ENCODE peak calls at places on chromosomes 16 and 17, in seven cellular contexts. One of them, this sample, is unnamed.
A peak's percentile ranks its signal among the peaks of the same experiment; 100 is the strongest.

GRCh38 chr16:1681032-1681431 is 3.0 kb downstream of the JPT2 start:
- DNase-seq in mesendoderm: no peak
- DNase-seq in H1: no peak
- DNase-seq in H9: no peak
- DNase-seq in neuronal stem cell: peak; percentile 77
- DNase-seq in mesenchymal stem cell: no peak
- DNase-seq in trophoblast cell: no peak
- DNase-seq in this sample: no peak

GRCh38 chr17:80790021-80790765 is 201.4 kb upstream of the CHMP6 start:
- DNase-seq in mesenchymal stem cell: peak; percentile 78
- DNase-seq in H1: no peak
- DNase-seq in mesendoderm: no peak
- DNase-seq in trophoblast cell: no peak
- DNase-seq in neuronal stem cell: no peak
- DNase-seq in H9: peak; percentile 26
- DNase-seq in this sample: no peak

GRCh38 chr17:61251939-61252865 is 147.4 kb upstream of the TBX2 start:
- DNase-seq in H1: no peak
- DNase-seq in H9: no peak
- DNase-seq in trophoblast cell: peak; percentile 19
- DNase-seq in mesendoderm: no peak
- DNase-seq in neuronal stem cell: no peak
- DNase-seq in mesenchymal stem cell: peak; percentile 100
- DNase-seq in this sample: peak; percentile 99

GRCh38 chr17:48002920-48003685 is 32.2 kb downstream of the CDK5RAP3 start:
- DNase-seq in H9: peak; percentile 79
- DNase-seq in mesendoderm: no peak
- DNase-seq in neuronal stem cell: no peak
- DNase-seq in trophoblast cell: no peak
- DNase-seq in H1: no peak
- DNase-seq in mesenchymal stem cell: no peak
- DNase-seq in this sample: no peak

GRCh38 chr17:6596511-6596910 is 40.2 kb upstream of the PITPNM3 start:
- DNase-seq in H1: no peak
- DNase-seq in mesenchymal stem cell: no peak
- DNase-seq in neuronal stem cell: no peak
- DNase-seq in H9: no peak
- DNase-seq in mesendoderm: no peak
- DNase-seq in trophoblast cell: peak; percentile 25
- DNase-seq in this sample: no peak

GRCh38 chr16:51151435-51151950 is 423 bp upstream of the SALL1 start:
- DNase-seq in H1: no peak
- DNase-seq in mesenchymal stem cell: peak; percentile 93
- DNase-seq in H9: peak; percentile 88
- DNase-seq in neuronal stem cell: peak; percentile 92
- DNase-seq in mesendoderm: peak; percentile 96
- DNase-seq in trophoblast cell: no peak
- DNase-seq in this sample: peak; percentile 70

GRCh38 chr16:17312100-17312732 is 158.5 kb downstream of the XYLT1 start:
- DNase-seq in neuronal stem cell: no peak
- DNase-seq in mesendoderm: no peak
- DNase-seq in H1: no peak
- DNase-seq in mesenchymal stem cell: no peak
- DNase-seq in H9: no peak
- DNase-seq in trophoblast cell: peak; percentile 23
- DNase-seq in this sample: no peak

GRCh38 chr17:72498671-72499210 is 377.9 kb downstream of the SOX9 start:
- DNase-seq in neuronal stem cell: no peak
- DNase-seq in mesenchymal stem cell: no peak
- DNase-seq in H9: no peak
- DNase-seq in H1: no peak
- DNase-seq in mesendoderm: no peak
- DNase-seq in trophoblast cell: no peak
- DNase-seq in this sample: peak; percentile 40

GRCh38 chr17:61511480-61512182 is 59.4 kb downstream of the TBX4 start:
- DNase-seq in mesenchymal stem cell: no peak
- DNase-seq in neuronal stem cell: no peak
- DNase-seq in trophoblast cell: no peak
- DNase-seq in H9: no peak
- DNase-seq in mesendoderm: no peak
- DNase-seq in H1: no peak
- DNase-seq in this sample: no peak

GRCh38 chr17:45640141-45640850 is 143.8 kb upstream of the CRHR1 start:
- DNase-seq in mesendoderm: peak; percentile 86
- DNase-seq in H9: peak; percentile 90
- DNase-seq in neuronal stem cell: peak; percentile 81
- DNase-seq in trophoblast cell: peak; percentile 87
- DNase-seq in H1: peak; percentile 57
- DNase-seq in mesenchymal stem cell: peak; percentile 79
- DNase-seq in this sample: peak; percentile 76

GRCh38 chr17:1043601-1044251 is 46.8 kb downstream of the TIMM22 start:
- DNase-seq in neuronal stem cell: no peak
- DNase-seq in H9: peak; percentile 67
- DNase-seq in trophoblast cell: no peak
- DNase-seq in H1: no peak
- DNase-seq in mesenchymal stem cell: peak; percentile 82
- DNase-seq in mesendoderm: peak; percentile 42
- DNase-seq in this sample: no peak

GRCh38 chr17:45326566-45326965 is 9.7 kb upstream of the MAP3K14 start:
- DNase-seq in neuronal stem cell: no peak
- DNase-seq in mesendoderm: no peak
- DNase-seq in H9: peak; percentile 14
- DNase-seq in mesenchymal stem cell: no peak
- DNase-seq in trophoblast cell: peak; percentile 96
- DNase-seq in H1: no peak
- DNase-seq in this sample: no peak

GRCh38 chr17:50908140-50908859 is 42.1 kb upstream of the TOB1 start:
- DNase-seq in H9: no peak
- DNase-seq in neuronal stem cell: no peak
- DNase-seq in mesenchymal stem cell: no peak
- DNase-seq in trophoblast cell: peak; percentile 6
- DNase-seq in H1: no peak
- DNase-seq in mesendoderm: no peak
- DNase-seq in this sample: no peak

GRCh38 chr16:57194512-57194911 is 8.4 kb downstream of the RSPRY1 start:
- DNase-seq in H9: no peak
- DNase-seq in trophoblast cell: peak; percentile 88
- DNase-seq in H1: no peak
- DNase-seq in mesenchymal stem cell: peak; percentile 95
- DNase-seq in neuronal stem cell: no peak
- DNase-seq in mesendoderm: peak; percentile 26
- DNase-seq in this sample: peak; percentile 94

GRCh38 chr17:39147221-39148185 is 3.9 kb downstream of the PLXDC1 start:
- DNase-seq in trophoblast cell: no peak
- DNase-seq in H1: no peak
- DNase-seq in mesendoderm: no peak
- DNase-seq in H9: no peak
- DNase-seq in neuronal stem cell: no peak
- DNase-seq in mesenchymal stem cell: no peak
- DNase-seq in this sample: no peak

GRCh38 chr17:36926701-36927100 is 10.6 kb upstream of the LHX1 start:
- DNase-seq in mesendoderm: no peak
- DNase-seq in H9: no peak
- DNase-seq in mesenchymal stem cell: no peak
- DNase-seq in trophoblast cell: peak; percentile 68
- DNase-seq in neuronal stem cell: no peak
- DNase-seq in H1: no peak
- DNase-seq in this sample: no peak

DNA sequence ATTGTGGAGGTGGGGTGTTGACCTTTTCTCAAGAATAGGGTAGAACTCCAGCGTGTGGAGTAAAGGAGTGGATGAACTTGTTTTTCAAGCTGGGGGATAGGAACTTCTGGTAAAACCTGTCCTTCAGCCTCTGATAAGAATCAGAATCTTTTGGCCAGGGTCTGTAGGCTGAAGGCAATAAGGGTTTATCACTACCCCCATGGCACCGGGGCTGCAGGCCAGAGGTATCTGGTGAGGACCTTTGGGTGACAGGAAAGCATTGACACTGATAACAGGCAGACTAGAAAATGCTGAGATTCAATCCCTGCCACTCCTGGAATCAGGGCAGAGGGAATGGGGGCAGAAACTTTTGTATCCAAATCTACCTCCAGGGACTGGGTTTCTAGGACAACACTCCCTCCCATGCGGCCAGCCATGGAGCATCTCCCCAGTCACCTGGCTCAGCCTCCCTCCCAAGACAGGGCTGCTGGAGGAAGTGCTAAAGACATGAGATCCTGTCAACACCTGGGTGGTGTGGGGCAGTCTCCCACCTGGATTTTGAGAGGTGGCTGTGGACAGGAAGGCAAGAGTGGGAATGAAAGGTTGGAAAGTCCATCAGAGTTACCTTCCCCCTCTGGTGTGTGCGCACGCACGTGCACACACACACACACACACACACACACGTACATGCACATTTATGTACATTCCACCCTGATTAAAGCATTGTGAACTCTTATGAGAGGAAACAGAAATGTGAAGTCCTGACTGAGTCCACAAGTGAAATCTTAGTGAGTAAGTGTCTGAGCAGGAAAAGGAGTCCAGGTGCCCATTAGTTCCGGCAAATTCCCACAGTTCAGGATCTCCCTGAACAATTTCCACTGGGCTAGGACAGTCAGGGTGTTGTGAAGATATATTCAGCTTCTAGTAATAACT is 53.1 kb upstream of the MARCHF10 start:
- DNase-seq in H9: no peak
- DNase-seq in H1: no peak
- DNase-seq in neuronal stem cell: no peak
- DNase-seq in mesendoderm: peak; percentile 77
- DNase-seq in mesenchymal stem cell: no peak
- DNase-seq in trophoblast cell: peak; percentile 100
- DNase-seq in this sample: peak; percentile 13
- H2AK5ac ChIP-seq in H9: no peak overlapping the region
- H2AK5ac ChIP-seq in H1: no peak overlapping the region
- H2AK5ac ChIP-seq in neuronal stem cell: no peak overlapping the region
- H2AK5ac ChIP-seq in mesendoderm: no peak overlapping the region
- H2AK5ac ChIP-seq in mesenchymal stem cell: no peak overlapping the region
- H2AK5ac ChIP-seq in trophoblast cell: peak overlapping the region; percentile 16
- H2AK5ac ChIP-seq in this sample: no peak overlapping the region

GRCh38 chr16:3829631-3830536 is 50.6 kb downstream of the CREBBP start:
- DNase-seq in mesendoderm: no peak
- DNase-seq in neuronal stem cell: no peak
- DNase-seq in trophoblast cell: no peak
- DNase-seq in H9: no peak
- DNase-seq in mesenchymal stem cell: peak; percentile 75
- DNase-seq in H1: no peak
- DNase-seq in this sample: peak; percentile 72
- H2AK5ac ChIP-seq in mesendoderm: no peak overlapping the region
- H2AK5ac ChIP-seq in neuronal stem cell: no peak overlapping the region
- H2AK5ac ChIP-seq in trophoblast cell: no peak overlapping the region
- H2AK5ac ChIP-seq in H9: no peak overlapping the region
- H2AK5ac ChIP-seq in mesenchymal stem cell: no peak overlapping the region
- H2AK5ac ChIP-seq in H1: no peak overlapping the region
- H2AK5ac ChIP-seq in this sample: peak overlapping the region; percentile 92

GRCh38 chr17:17168401-17168800 is 37.7 kb downstream of the PLD6 start:
- DNase-seq in H9: no peak
- DNase-seq in mesendoderm: no peak
- DNase-seq in H1: no peak
- DNase-seq in trophoblast cell: no peak
- DNase-seq in mesenchymal stem cell: no peak
- DNase-seq in neuronal stem cell: no peak
- DNase-seq in this sample: no peak
- H2AK5ac ChIP-seq in H9: no peak overlapping the region
- H2AK5ac ChIP-seq in mesendoderm: no peak overlapping the region
- H2AK5ac ChIP-seq in H1: no peak overlapping the region
- H2AK5ac ChIP-seq in trophoblast cell: no peak overlapping the region
- H2AK5ac ChIP-seq in mesenchymal stem cell: no peak overlapping the region
- H2AK5ac ChIP-seq in neuronal stem cell: no peak overlapping the region
- H2AK5ac ChIP-seq in this sample: no peak overlapping the region

GRCh38 chr16:65061263-65061662 is 60.6 kb downstream of the CDH11 start:
- DNase-seq in neuronal stem cell: no peak
- DNase-seq in mesenchymal stem cell: no peak
- DNase-seq in H1: no peak
- DNase-seq in trophoblast cell: no peak
- DNase-seq in mesendoderm: no peak
- DNase-seq in H9: no peak
- DNase-seq in this sample: no peak
- H2AK5ac ChIP-seq in neuronal stem cell: no peak overlapping the region
- H2AK5ac ChIP-seq in mesenchymal stem cell: no peak overlapping the region
- H2AK5ac ChIP-seq in H1: no peak overlapping the region
- H2AK5ac ChIP-seq in trophoblast cell: no peak overlapping the region
- H2AK5ac ChIP-seq in mesendoderm: no peak overlapping the region
- H2AK5ac ChIP-seq in H9: no peak overlapping the region
- H2AK5ac ChIP-seq in this sample: no peak overlapping the region

DNA sequence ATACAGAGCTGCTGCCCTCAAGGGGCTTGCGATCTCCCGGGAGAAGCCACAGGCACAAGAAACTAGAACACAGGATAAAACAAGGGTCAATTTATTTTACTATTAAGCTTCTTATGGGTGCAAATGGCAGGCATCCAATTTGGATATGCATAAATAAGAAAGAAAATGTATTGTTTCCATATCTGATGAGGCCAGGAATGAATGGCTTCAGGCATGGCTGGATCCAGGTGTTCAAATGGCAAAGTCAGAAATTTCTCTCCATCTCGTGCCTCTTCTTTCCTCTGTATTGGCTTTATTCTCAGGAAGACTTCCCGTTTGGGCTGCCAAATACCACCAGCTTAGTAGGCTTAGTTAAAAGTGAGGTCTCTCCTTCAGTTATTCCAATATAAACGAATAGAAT is 43.1 kb downstream of the SCNN1B start:
- DNase-seq in mesendoderm: no peak
- DNase-seq in trophoblast cell: no peak
- DNase-seq in mesenchymal stem cell: no peak
- DNase-seq in H1: no peak
- DNase-seq in neuronal stem cell: no peak
- DNase-seq in H9: no peak
- DNase-seq in this sample: no peak
- H2AK5ac ChIP-seq in mesendoderm: no peak overlapping the region
- H2AK5ac ChIP-seq in trophoblast cell: no peak overlapping the region
- H2AK5ac ChIP-seq in mesenchymal stem cell: no peak overlapping the region
- H2AK5ac ChIP-seq in H1: no peak overlapping the region
- H2AK5ac ChIP-seq in neuronal stem cell: no peak overlapping the region
- H2AK5ac ChIP-seq in H9: no peak overlapping the region
- H2AK5ac ChIP-seq in this sample: no peak overlapping the region

GRCh38 chr16:88017551-88018101 is 66.4 kb downstream of the BANP start:
- DNase-seq in mesenchymal stem cell: no peak
- DNase-seq in neuronal stem cell: no peak
- DNase-seq in trophoblast cell: no peak
- DNase-seq in H9: no peak
- DNase-seq in mesendoderm: no peak
- DNase-seq in H1: no peak
- DNase-seq in this sample: no peak

GRCh38 chr16:88017006-88017405 is 65.8 kb downstream of the BANP start:
- DNase-seq in mesenchymal stem cell: no peak
- DNase-seq in H1: no peak
- DNase-seq in H9: no peak
- DNase-seq in trophoblast cell: no peak
- DNase-seq in neuronal stem cell: no peak
- DNase-seq in mesendoderm: no peak
- DNase-seq in this sample: no peak

GRCh38 chr16:88020513-88020885 is 69.3 kb downstream of the BANP start:
- DNase-seq in H9: no peak
- DNase-seq in mesenchymal stem cell: no peak
- DNase-seq in mesendoderm: no peak
- DNase-seq in trophoblast cell: no peak
- DNase-seq in H1: no peak
- DNase-seq in neuronal stem cell: no peak
- DNase-seq in this sample: no peak

GRCh38 chr16:88022076-88023042 is 71.1 kb downstream of the BANP start:
- DNase-seq in neuronal stem cell: no peak
- DNase-seq in H1: no peak
- DNase-seq in trophoblast cell: no peak
- DNase-seq in mesenchymal stem cell: no peak
- DNase-seq in H9: no peak
- DNase-seq in mesendoderm: peak; percentile 22
- DNase-seq in this sample: no peak

GRCh38 chr16:88019847-88020512 is 68.7 kb downstream of the BANP start:
- DNase-seq in trophoblast cell: no peak
- DNase-seq in mesendoderm: no peak
- DNase-seq in H9: no peak
- DNase-seq in mesenchymal stem cell: no peak
- DNase-seq in neuronal stem cell: no peak
- DNase-seq in H1: no peak
- DNase-seq in this sample: no peak
- H2AK5ac ChIP-seq in trophoblast cell: no peak overlapping the region
- H2AK5ac ChIP-seq in mesendoderm: no peak overlapping the region
- H2AK5ac ChIP-seq in H9: no peak overlapping the region
- H2AK5ac ChIP-seq in mesenchymal stem cell: no peak overlapping the region
- H2AK5ac ChIP-seq in neuronal stem cell: no peak overlapping the region
- H2AK5ac ChIP-seq in H1: no peak overlapping the region
- H2AK5ac ChIP-seq in this sample: peak overlapping the region; percentile 50